ENCODE peak calls at places on chromosomes 12 and 14, in eight cellular contexts. One of them, this sample, is unnamed.
A peak's percentile ranks its signal among the peaks of the same experiment; 100 is the strongest.

GRCh38 chr12:49292729-49293055 is 2.3 kb upstream of the PRPH start:
- DNase-seq in activated CD8-positive, alpha-beta memory T cell treated with anti-CD3 and anti-CD28 coated beads for 24 hours: no peak
- DNase-seq in HuH-7: no peak
- DNase-seq in stimulated activated CD4-positive, alpha-beta T cell treated with anti-CD3 and anti-CD28 coated beads, Interleukin-1b, Interleukin-23, amount 100 ng/mL, for 24 hours: no peak
- DNase-seq in GM20000: no peak
- DNase-seq in posterior vena cava: no peak
- DNase-seq in GM04504: no peak
- DNase-seq in mammary epithelial cell: no peak
- DNase-seq in this sample: no peak

GRCh38 chr12:43921666-43922337 is 85.9 kb downstream of the TMEM117 start:
- DNase-seq in mammary epithelial cell: no peak
- DNase-seq in HuH-7: no peak
- DNase-seq in stimulated activated CD4-positive, alpha-beta T cell treated with anti-CD3 and anti-CD28 coated beads, Interleukin-1b, Interleukin-23, amount 100 ng/mL, for 24 hours: no peak
- DNase-seq in posterior vena cava: no peak
- DNase-seq in GM20000: no peak
- DNase-seq in activated CD8-positive, alpha-beta memory T cell treated with anti-CD3 and anti-CD28 coated beads for 24 hours: no peak
- DNase-seq in GM04504: peak; percentile 17
- DNase-seq in this sample: peak; percentile 28

GRCh38 chr12:68591716-68592437 is 18.8 kb upstream of the RAP1B start:
- DNase-seq in mammary epithelial cell: no peak
- DNase-seq in GM20000: peak; percentile 22
- DNase-seq in HuH-7: no peak
- DNase-seq in posterior vena cava: no peak
- DNase-seq in stimulated activated CD4-positive, alpha-beta T cell treated with anti-CD3 and anti-CD28 coated beads, Interleukin-1b, Interleukin-23, amount 100 ng/mL, for 24 hours: no peak
- DNase-seq in GM04504: no peak
- DNase-seq in activated CD8-positive, alpha-beta memory T cell treated with anti-CD3 and anti-CD28 coated beads for 24 hours: no peak
- DNase-seq in this sample: no peak

GRCh38 chr14:87899228-87899627 is 93.8 kb downstream of the GALC start:
- DNase-seq in HuH-7: no peak
- DNase-seq in mammary epithelial cell: no peak
- DNase-seq in activated CD8-positive, alpha-beta memory T cell treated with anti-CD3 and anti-CD28 coated beads for 24 hours: no peak
- DNase-seq in posterior vena cava: no peak
- DNase-seq in stimulated activated CD4-positive, alpha-beta T cell treated with anti-CD3 and anti-CD28 coated beads, Interleukin-1b, Interleukin-23, amount 100 ng/mL, for 24 hours: no peak
- DNase-seq in GM04504: no peak
- DNase-seq in GM20000: no peak
- DNase-seq in this sample: peak; percentile 25

GRCh38 chr12:117019866-117020265 is 79.3 kb downstream of the TESC start:
- DNase-seq in stimulated activated CD4-positive, alpha-beta T cell treated with anti-CD3 and anti-CD28 coated beads, Interleukin-1b, Interleukin-23, amount 100 ng/mL, for 24 hours: no peak
- DNase-seq in posterior vena cava: no peak
- DNase-seq in GM20000: no peak
- DNase-seq in activated CD8-positive, alpha-beta memory T cell treated with anti-CD3 and anti-CD28 coated beads for 24 hours: no peak
- DNase-seq in mammary epithelial cell: no peak
- DNase-seq in HuH-7: no peak
- DNase-seq in GM04504: no peak
- DNase-seq in this sample: no peak

GRCh38 chr12:32312049-32312670 is 87.2 kb upstream of the FGD4 start:
- DNase-seq in GM04504: peak; percentile 34
- DNase-seq in activated CD8-positive, alpha-beta memory T cell treated with anti-CD3 and anti-CD28 coated beads for 24 hours: no peak
- DNase-seq in posterior vena cava: no peak
- DNase-seq in mammary epithelial cell: peak; percentile 45
- DNase-seq in HuH-7: peak; percentile 37
- DNase-seq in GM20000: peak; percentile 47
- DNase-seq in stimulated activated CD4-positive, alpha-beta T cell treated with anti-CD3 and anti-CD28 coated beads, Interleukin-1b, Interleukin-23, amount 100 ng/mL, for 24 hours: no peak
- DNase-seq in this sample: no peak

GRCh38 chr14:21923820-21924219 is 250.2 kb upstream of the OR4E1 start:
- DNase-seq in GM04504: no peak
- DNase-seq in GM20000: no peak
- DNase-seq in stimulated activated CD4-positive, alpha-beta T cell treated with anti-CD3 and anti-CD28 coated beads, Interleukin-1b, Interleukin-23, amount 100 ng/mL, for 24 hours: no peak
- DNase-seq in posterior vena cava: no peak
- DNase-seq in mammary epithelial cell: no peak
- DNase-seq in activated CD8-positive, alpha-beta memory T cell treated with anti-CD3 and anti-CD28 coated beads for 24 hours: no peak
- DNase-seq in HuH-7: no peak
- DNase-seq in this sample: no peak

GRCh38 chr12:56714431-56714929 is 10.6 kb downstream of the NACA start:
- DNase-seq in GM04504: no peak
- DNase-seq in activated CD8-positive, alpha-beta memory T cell treated with anti-CD3 and anti-CD28 coated beads for 24 hours: no peak
- DNase-seq in mammary epithelial cell: no peak
- DNase-seq in stimulated activated CD4-positive, alpha-beta T cell treated with anti-CD3 and anti-CD28 coated beads, Interleukin-1b, Interleukin-23, amount 100 ng/mL, for 24 hours: no peak
- DNase-seq in GM20000: no peak
- DNase-seq in HuH-7: no peak
- DNase-seq in posterior vena cava: no peak
- DNase-seq in this sample: peak; percentile 8

GRCh38 chr12:56261503-56262230 is 3.5 kb upstream of the ANKRD52 start:
- DNase-seq in mammary epithelial cell: peak; percentile 76
- DNase-seq in HuH-7: no peak
- DNase-seq in GM04504: peak; percentile 75
- DNase-seq in GM20000: no peak
- DNase-seq in activated CD8-positive, alpha-beta memory T cell treated with anti-CD3 and anti-CD28 coated beads for 24 hours: no peak
- DNase-seq in stimulated activated CD4-positive, alpha-beta T cell treated with anti-CD3 and anti-CD28 coated beads, Interleukin-1b, Interleukin-23, amount 100 ng/mL, for 24 hours: no peak
- DNase-seq in posterior vena cava: no peak
- DNase-seq in this sample: peak; percentile 90

GRCh38 chr12:25648460-25648859 is 95.4 kb upstream of the LMNTD1 start:
- DNase-seq in activated CD8-positive, alpha-beta memory T cell treated with anti-CD3 and anti-CD28 coated beads for 24 hours: no peak
- DNase-seq in HuH-7: no peak
- DNase-seq in mammary epithelial cell: peak; percentile 78
- DNase-seq in GM20000: no peak
- DNase-seq in GM04504: no peak
- DNase-seq in stimulated activated CD4-positive, alpha-beta T cell treated with anti-CD3 and anti-CD28 coated beads, Interleukin-1b, Interleukin-23, amount 100 ng/mL, for 24 hours: no peak
- DNase-seq in posterior vena cava: peak; percentile 82
- DNase-seq in this sample: peak; percentile 74

GRCh38 chr14:90601521-90601920 is 204.7 kb downstream of the CALM1 start:
- DNase-seq in activated CD8-positive, alpha-beta memory T cell treated with anti-CD3 and anti-CD28 coated beads for 24 hours: no peak
- DNase-seq in posterior vena cava: no peak
- DNase-seq in GM04504: no peak
- DNase-seq in stimulated activated CD4-positive, alpha-beta T cell treated with anti-CD3 and anti-CD28 coated beads, Interleukin-1b, Interleukin-23, amount 100 ng/mL, for 24 hours: no peak
- DNase-seq in mammary epithelial cell: no peak
- DNase-seq in HuH-7: no peak
- DNase-seq in GM20000: no peak
- DNase-seq in this sample: peak; percentile 18

GRCh38 chr12:64480148-64480547 is 28.2 kb downstream of the TBK1 start:
- DNase-seq in mammary epithelial cell: no peak
- DNase-seq in HuH-7: no peak
- DNase-seq in GM04504: peak; percentile 52
- DNase-seq in GM20000: no peak
- DNase-seq in stimulated activated CD4-positive, alpha-beta T cell treated with anti-CD3 and anti-CD28 coated beads, Interleukin-1b, Interleukin-23, amount 100 ng/mL, for 24 hours: no peak
- DNase-seq in activated CD8-positive, alpha-beta memory T cell treated with anti-CD3 and anti-CD28 coated beads for 24 hours: no peak
- DNase-seq in posterior vena cava: no peak
- DNase-seq in this sample: no peak

GRCh38 chr14:20671597-20672283 is 12.6 kb upstream of the RNASE4 start:
- DNase-seq in GM20000: no peak
- DNase-seq in GM04504: no peak
- DNase-seq in activated CD8-positive, alpha-beta memory T cell treated with anti-CD3 and anti-CD28 coated beads for 24 hours: no peak
- DNase-seq in mammary epithelial cell: no peak
- DNase-seq in HuH-7: no peak
- DNase-seq in stimulated activated CD4-positive, alpha-beta T cell treated with anti-CD3 and anti-CD28 coated beads, Interleukin-1b, Interleukin-23, amount 100 ng/mL, for 24 hours: no peak
- DNase-seq in posterior vena cava: no peak
- DNase-seq in this sample: no peak

GRCh38 chr12:91959220-91959619 is 186.4 kb downstream of the BTG1 start:
- DNase-seq in GM20000: no peak
- DNase-seq in stimulated activated CD4-positive, alpha-beta T cell treated with anti-CD3 and anti-CD28 coated beads, Interleukin-1b, Interleukin-23, amount 100 ng/mL, for 24 hours: no peak
- DNase-seq in GM04504: no peak
- DNase-seq in HuH-7: no peak
- DNase-seq in mammary epithelial cell: no peak
- DNase-seq in activated CD8-positive, alpha-beta memory T cell treated with anti-CD3 and anti-CD28 coated beads for 24 hours: no peak
- DNase-seq in posterior vena cava: no peak
- DNase-seq in this sample: no peak

GRCh38 chr14:67112344-67112743 is 76.9 kb upstream of the GARIN2 start:
- DNase-seq in activated CD8-positive, alpha-beta memory T cell treated with anti-CD3 and anti-CD28 coated beads for 24 hours: no peak
- DNase-seq in posterior vena cava: no peak
- DNase-seq in GM04504: no peak
- DNase-seq in HuH-7: no peak
- DNase-seq in stimulated activated CD4-positive, alpha-beta T cell treated with anti-CD3 and anti-CD28 coated beads, Interleukin-1b, Interleukin-23, amount 100 ng/mL, for 24 hours: no peak
- DNase-seq in mammary epithelial cell: no peak
- DNase-seq in GM20000: no peak
- DNase-seq in this sample: no peak

GRCh38 chr12:66548338-66549049 is 130.4 kb downstream of the GRIP1 start:
- DNase-seq in stimulated activated CD4-positive, alpha-beta T cell treated with anti-CD3 and anti-CD28 coated beads, Interleukin-1b, Interleukin-23, amount 100 ng/mL, for 24 hours: no peak
- DNase-seq in GM04504: no peak
- DNase-seq in GM20000: peak; percentile 13
- DNase-seq in posterior vena cava: no peak
- DNase-seq in activated CD8-positive, alpha-beta memory T cell treated with anti-CD3 and anti-CD28 coated beads for 24 hours: no peak
- DNase-seq in HuH-7: no peak
- DNase-seq in mammary epithelial cell: no peak
- DNase-seq in this sample: no peak

GRCh38 chr14:69629225-69630127 is 18.1 kb downstream of the SUSD6 start:
- DNase-seq in mammary epithelial cell: no peak
- DNase-seq in activated CD8-positive, alpha-beta memory T cell treated with anti-CD3 and anti-CD28 coated beads for 24 hours: no peak
- DNase-seq in posterior vena cava: no peak
- DNase-seq in HuH-7: no peak
- DNase-seq in GM20000: peak; percentile 47
- DNase-seq in stimulated activated CD4-positive, alpha-beta T cell treated with anti-CD3 and anti-CD28 coated beads, Interleukin-1b, Interleukin-23, amount 100 ng/mL, for 24 hours: no peak
- DNase-seq in GM04504: no peak
- DNase-seq in this sample: no peak

GRCh38 chr14:100903672-100904185 is at the start of gene RTL1:
- DNase-seq in activated CD8-positive, alpha-beta memory T cell treated with anti-CD3 and anti-CD28 coated beads for 24 hours: no peak
- DNase-seq in posterior vena cava: no peak
- DNase-seq in GM04504: no peak
- DNase-seq in mammary epithelial cell: no peak
- DNase-seq in GM20000: peak; percentile 6
- DNase-seq in stimulated activated CD4-positive, alpha-beta T cell treated with anti-CD3 and anti-CD28 coated beads, Interleukin-1b, Interleukin-23, amount 100 ng/mL, for 24 hours: no peak
- DNase-seq in HuH-7: no peak
- DNase-seq in this sample: no peak

GRCh38 chr12:12333980-12334709 is 15.9 kb downstream of the MANSC1 start:
- DNase-seq in mammary epithelial cell: peak; percentile 25
- DNase-seq in posterior vena cava: no peak
- DNase-seq in stimulated activated CD4-positive, alpha-beta T cell treated with anti-CD3 and anti-CD28 coated beads, Interleukin-1b, Interleukin-23, amount 100 ng/mL, for 24 hours: peak; percentile 49
- DNase-seq in GM04504: no peak
- DNase-seq in HuH-7: peak; percentile 73
- DNase-seq in activated CD8-positive, alpha-beta memory T cell treated with anti-CD3 and anti-CD28 coated beads for 24 hours: peak; percentile 79
- DNase-seq in GM20000: peak; percentile 81
- DNase-seq in this sample: peak; percentile 35

GRCh38 chr14:100775831-100776591 is 49.3 kb downstream of the DLK1 start:
- DNase-seq in GM04504: no peak
- DNase-seq in stimulated activated CD4-positive, alpha-beta T cell treated with anti-CD3 and anti-CD28 coated beads, Interleukin-1b, Interleukin-23, amount 100 ng/mL, for 24 hours: no peak
- DNase-seq in HuH-7: no peak
- DNase-seq in posterior vena cava: peak; percentile 48
- DNase-seq in GM20000: peak; percentile 13
- DNase-seq in mammary epithelial cell: no peak
- DNase-seq in activated CD8-positive, alpha-beta memory T cell treated with anti-CD3 and anti-CD28 coated beads for 24 hours: peak; percentile 35
- DNase-seq in this sample: no peak

GRCh38 chr12:53265783-53266182 is 2.3 kb upstream of the ESPL1 start:
- DNase-seq in GM20000: no peak
- DNase-seq in HuH-7: no peak
- DNase-seq in stimulated activated CD4-positive, alpha-beta T cell treated with anti-CD3 and anti-CD28 coated beads, Interleukin-1b, Interleukin-23, amount 100 ng/mL, for 24 hours: no peak
- DNase-seq in activated CD8-positive, alpha-beta memory T cell treated with anti-CD3 and anti-CD28 coated beads for 24 hours: no peak
- DNase-seq in posterior vena cava: no peak
- DNase-seq in GM04504: no peak
- DNase-seq in mammary epithelial cell: no peak
- DNase-seq in this sample: no peak

GRCh38 chr12:989751-990278 is 1.2 kb upstream of the ERC1 start:
- DNase-seq in activated CD8-positive, alpha-beta memory T cell treated with anti-CD3 and anti-CD28 coated beads for 24 hours: no peak
- DNase-seq in stimulated activated CD4-positive, alpha-beta T cell treated with anti-CD3 and anti-CD28 coated beads, Interleukin-1b, Interleukin-23, amount 100 ng/mL, for 24 hours: no peak
- DNase-seq in GM04504: peak; percentile 72
- DNase-seq in posterior vena cava: no peak
- DNase-seq in GM20000: no peak
- DNase-seq in mammary epithelial cell: peak; percentile 55
- DNase-seq in HuH-7: peak; percentile 77
- DNase-seq in this sample: peak; percentile 30

GRCh38 chr12:11813422-11813813 is 163.9 kb downstream of the ETV6 start:
- DNase-seq in GM04504: no peak
- DNase-seq in GM20000: no peak
- DNase-seq in stimulated activated CD4-positive, alpha-beta T cell treated with anti-CD3 and anti-CD28 coated beads, Interleukin-1b, Interleukin-23, amount 100 ng/mL, for 24 hours: no peak
- DNase-seq in activated CD8-positive, alpha-beta memory T cell treated with anti-CD3 and anti-CD28 coated beads for 24 hours: no peak
- DNase-seq in HuH-7: no peak
- DNase-seq in posterior vena cava: no peak
- DNase-seq in mammary epithelial cell: no peak
- DNase-seq in this sample: no peak